ENCODE peak calls at places on chromosomes 6 and 20, in nine cellular contexts. T, I, C, S, X, N, A, R and L are unnamed samples.

GRCh38 chr20:47353224-47353696 is 3.2 kb downstream of the ZMYND8 start:
- DNase-seq in I (no peak), N (no peak), A (no peak), C (no peak), X (no peak), S (no peak), T (no peak), R (no peak), L (no peak)

GRCh38 chr6:153214439-153214838 is 83.4 kb upstream of the RGS17 start:
- DNase-seq in X (no peak), A (no peak), T (no peak), R (no peak), C (no peak), S (no peak), I (no peak), N (no peak), L (no peak)

GRCh38 chr20:39107741-39108140 is 145.6 kb downstream of the DHX35 start:
- DNase-seq in S (no peak), A (no peak), X (peak), C (no peak), R (no peak), T (no peak), I (no peak), N (no peak), L (no peak)

GRCh38 chr20:48378976-48379670 is 448.7 kb downstream of the PREX1 start:
- DNase-seq in A (no peak), T (no peak), X (no peak), R (no peak), C (no peak), N (no peak), I (no peak), S (no peak), L (no peak)

GRCh38 chr20:48377940-48378339 is 449.9 kb downstream of the PREX1 start:
- DNase-seq in R (no peak), X (no peak), I (no peak), S (no peak), N (no peak), T (no peak), A (no peak), C (no peak), L (no peak)

GRCh38 chr6:115882771-115883170 is 177.9 kb downstream of the FRK start:
- DNase-seq in R (no peak), S (no peak), N (no peak), T (no peak), C (no peak), I (no peak), X (no peak), A (no peak), L (no peak)

GRCh38 chr6:99590728-99591672 is 15.6 kb upstream of the PRDM13 start:
- DNase-seq in R (no peak), S (no peak), A (no peak), X (no peak), I (no peak), N (peak), C (no peak), T (no peak), L (no peak)

GRCh38 chr6:134372603-134373281 is 54.8 kb upstream of the SGK1 start:
- DNase-seq in I (no peak), T (no peak), S (no peak), C (no peak), N (no peak), X (no peak), A (peak), R (no peak), L (no peak)

GRCh38 chr6:57305754-57306153 is 11.7 kb upstream of the PRIM2 start:
- DNase-seq in X (no peak), T (no peak), A (no peak), C (no peak), S (no peak), N (no peak), I (no peak), R (no peak), L (no peak)

GRCh38 chr6:110703010-110703905 is 112.0 kb downstream of the CDK19 start:
- DNase-seq in C (no peak), S (no peak), T (no peak), X (no peak), A (no peak), I (no peak), R (no peak), N (no peak), L (no peak)

GRCh38 chr6:146028250-146028789 is 542 bp upstream of the GRM1 start:
- DNase-seq in T (peak), C (peak), S (peak), R (peak), I (no peak), X (peak), N (peak), A (peak), L (peak)

GRCh38 chr6:105609375-105609991 is 206.6 kb upstream of the PREP start:
- DNase-seq in R (no peak), I (no peak), A (no peak), T (peak), N (no peak), S (peak), X (peak), C (no peak), L (no peak)

GRCh38 chr6:14881399-14881798 is 364.5 kb upstream of the JARID2 start:
- DNase-seq in R (no peak), T (no peak), X (peak), S (peak), C (no peak), I (no peak), A (peak), N (no peak), L (no peak)

GRCh38 chr6:119669228-119669627 is 319.7 kb upstream of the MAN1A1 start:
- DNase-seq in C (no peak), X (no peak), R (no peak), T (no peak), S (no peak), N (no peak), I (no peak), A (no peak), L (no peak)

GRCh38 chr20:34875657-34876160 is 703 bp upstream of the ACSS2 start:
- DNase-seq in I (no peak), C (no peak), R (no peak), X (no peak), S (no peak), T (no peak), N (no peak), A (no peak), L (no peak)

GRCh38 chr20:4720977-4721349 is 746 bp upstream of the PRND start:
- DNase-seq in N (peak), C (no peak), X (no peak), R (no peak), S (no peak), I (no peak), A (no peak), T (no peak), L (no peak)

GRCh38 chr20:2688041-2688591 is 4.5 kb upstream of the EBF4 start:
- DNase-seq in N (peak), A (peak), C (peak), S (peak), X (no peak), T (peak), I (peak), R (no peak), L (no peak)

GRCh38 chr20:30937790-30938189 is 319.7 kb upstream of the DEFB115 start:
- DNase-seq in X (no peak), T (no peak), S (no peak), R (no peak), C (no peak), I (no peak), A (no peak), N (no peak), L (no peak)

GRCh38 chr20:2742934-2743559 is 50.5 kb downstream of the EBF4 start:
- DNase-seq in X (peak), T (peak), I (peak), S (peak), R (peak), C (peak), N (peak), A (no peak), L (peak)

GRCh38 chr6:38248500-38249234 is 391.1 kb downstream of the BTBD9 start:
- DNase-seq in S (no peak), T (no peak), N (no peak), X (peak), R (no peak), I (no peak), A (no peak), C (no peak), L (no peak)

GRCh38 chr20:22954661-22955060 is 80.5 kb upstream of the SSTR4 start:
- DNase-seq in R (no peak), N (no peak), I (no peak), S (no peak), T (no peak), X (no peak), A (no peak), C (no peak), L (no peak)

GRCh38 chr6:163790296-163790840 is 375.9 kb downstream of the QKI start:
- DNase-seq in N (no peak), S (no peak), A (peak), R (no peak), C (no peak), I (no peak), T (no peak), X (no peak), L (peak)

GRCh38 chr6:166952567-166953464 is 3.5 kb downstream of the RNASET2 start:
- DNase-seq in N (no peak), I (no peak), R (no peak), C (no peak), S (no peak), X (no peak), A (no peak), T (no peak), L (no peak)

GRCh38 chr6:157663261-157663660 is 159.8 kb upstream of the SNX9 start:
- DNase-seq in T (no peak), C (no peak), N (no peak), R (no peak), S (no peak), I (no peak), A (no peak), X (no peak), L (no peak)

GRCh38 chr6:11278207-11278559 is 45.7 kb upstream of the NEDD9 start:
- DNase-seq in T (no peak), R (no peak), X (no peak), N (no peak), C (no peak), S (no peak), A (no peak), I (no peak), L (no peak)

GRCh38 chr6:169793408-169793807 is 42.0 kb downstream of the ERMARD start:
- DNase-seq in A (no peak), X (no peak), C (no peak), N (no peak), R (no peak), I (no peak), S (no peak), T (peak), L (no peak)

GRCh38 chr6:155100087-155100486 is 105.0 kb downstream of the TIAM2 start:
- DNase-seq in I (no peak), R (no peak), A (peak), C (no peak), T (no peak), X (peak), S (peak), N (no peak), L (peak)

GRCh38 chr20:64101731-64102621 is 5.4 kb downstream of the NPBWR2 start:
- DNase-seq in R (peak), X (no peak), S (no peak), T (peak), A (no peak), I (no peak), N (peak), C (peak), L (no peak)

GRCh38 chr20:9498322-9498721 is 16.1 kb upstream of the LAMP5 start:
- DNase-seq in T (no peak), I (no peak), X (peak), S (no peak), C (no peak), R (no peak), A (no peak), N (no peak), L (no peak)

GRCh38 chr6:37643851-37644672 is 53.6 kb downstream of the MDGA1 start:
- DNase-seq in X (no peak), R (no peak), S (peak), T (peak), N (no peak), C (peak), I (no peak), A (no peak), L (no peak)

GRCh38 chr20:48875914-48876240 is 45.6 kb upstream of the ARFGEF2 start:
- DNase-seq in C (no peak), X (peak), T (no peak), R (no peak), I (no peak), N (no peak), A (no peak), S (no peak), L (no peak)

GRCh38 chr20:13412806-13413445 is 191.9 kb downstream of the ISM1 start:
- DNase-seq in T (no peak), R (no peak), X (no peak), I (no peak), C (no peak), N (no peak), S (no peak), A (no peak), L (no peak)

GRCh38 chr6:83960704-83961103 is 72.9 kb upstream of the MRAP2 start:
- DNase-seq in R (no peak), T (no peak), X (no peak), N (no peak), S (no peak), C (no peak), I (no peak), A (no peak), L (no peak)

GRCh38 chr6:166485651-166486535 is 100.6 kb downstream of the RAMACL start:
- DNase-seq in N (no peak), X (no peak), A (no peak), I (no peak), C (no peak), S (no peak), R (no peak), T (peak), L (no peak)